ENCODE peak calls at places on chromosomes 6 and 20, in seven cellular contexts. H is Kasumi-1, F is natural killer cell, X is 8988T, V is Caki2, E is neural progenitor cell, T is GM04504. Z is an unnamed sample.

GRCh38 chr6:158793432-158793831 is 25.7 kb downstream of the EZR start:
- DNase-seq in H (peak), F (no peak), X (no peak), V (no peak), E (peak), T (no peak), Z (peak)

GRCh38 chr6:7391244-7391643 is 1.6 kb downstream of the RIOK1 start:
- DNase-seq in H (no peak), F (no peak), X (no peak), V (no peak), E (no peak), T (no peak), Z (no peak)

GRCh38 chr6:26097268-26097875 is 10.1 kb downstream of the HFE start:
- DNase-seq in H (peak), F (peak), X (no peak), V (peak), E (peak), T (no peak), Z (peak)

GRCh38 chr6:166629628-166630027 is 2.6 kb upstream of the RPS6KA2 start:
- DNase-seq in H (no peak), F (no peak), X (no peak), V (no peak), E (no peak), T (no peak), Z (no peak)

GRCh38 chr20:45506927-45507820 is 8.2 kb downstream of the SPINT3 start:
- DNase-seq in H (no peak), F (no peak), X (no peak), V (no peak), E (no peak), T (no peak), Z (no peak)

GRCh38 chr20:438581-439469 is 23.5 kb downstream of the TBC1D20 start:
- DNase-seq in H (peak), F (peak), X (no peak), V (no peak), E (no peak), T (no peak), Z (peak)

GRCh38 chr6:116446399-116446798 is 14.8 kb upstream of the CALHM6 start:
- DNase-seq in H (peak), F (no peak), X (no peak), V (peak), E (no peak), T (no peak), Z (no peak)

GRCh38 chr20:60649541-60649940 is 602.5 kb upstream of the CDH4 start:
- DNase-seq in H (no peak), F (no peak), X (no peak), V (no peak), E (no peak), T (no peak), Z (no peak)

GRCh38 chr20:45343867-45344721 is 4.1 kb downstream of the SDC4 start:
- DNase-seq in H (peak), F (no peak), X (peak), V (peak), E (no peak), T (peak), Z (peak)

GRCh38 chr6:138403801-138404665 is at the start of gene HEBP2:
- DNase-seq in H (peak), F (peak), X (peak), V (peak), E (peak), T (peak), Z (peak)

GRCh38 chr20:4949833-4950178 is 51.5 kb downstream of the SLC23A2 start:
- DNase-seq in H (peak), F (no peak), X (no peak), V (peak), E (peak), T (no peak), Z (peak)

GRCh38 chr6:52326540-52327364 is 35.2 kb upstream of the PAQR8 start:
- DNase-seq in H (no peak), F (no peak), X (no peak), V (peak), E (no peak), T (no peak), Z (no peak)

GRCh38 chr6:7139835-7140470 is 32.2 kb downstream of the RREB1 start:
- DNase-seq in H (no peak), F (no peak), X (no peak), V (no peak), E (no peak), T (no peak), Z (no peak)

GRCh38 chr6:106747139-106747538 is 117.8 kb downstream of the QRSL1 start:
- DNase-seq in H (no peak), F (no peak), X (no peak), V (no peak), E (no peak), T (no peak), Z (no peak)

GRCh38 chr6:160462551-160463109 is 114.5 kb downstream of the SLC22A3 start:
- DNase-seq in H (peak), F (peak), X (peak), V (peak), E (no peak), T (peak), Z (peak)

GRCh38 chr20:57791178-57791945 is 81.5 kb upstream of the PMEPA1 start:
- DNase-seq in H (no peak), F (no peak), X (no peak), V (no peak), E (no peak), T (no peak), Z (no peak)

GRCh38 chr6:69961251-69961650 is 94.9 kb downstream of the COL19A1 start:
- DNase-seq in H (no peak), F (no peak), X (no peak), V (no peak), E (no peak), T (no peak), Z (no peak)

GRCh38 chr6:45607818-45608217 is 230.1 kb upstream of the SUPT3H start:
- DNase-seq in H (no peak), F (no peak), X (no peak), V (no peak), E (no peak), T (no peak), Z (no peak)

GRCh38 chr6:112245511-112246203 is 8.7 kb downstream of the LAMA4 start:
- DNase-seq in H (no peak), F (no peak), X (no peak), V (no peak), E (no peak), T (peak), Z (peak)

GRCh38 chr6:168452685-168453377 is 11.8 kb downstream of the SMOC2 start:
- DNase-seq in H (no peak), F (no peak), X (no peak), V (no peak), E (no peak), T (no peak), Z (no peak)

GRCh38 chr20:19737025-19737424 is 21.0 kb upstream of the RIN2 start:
- DNase-seq in H (no peak), F (no peak), X (no peak), V (no peak), E (no peak), T (peak), Z (no peak)

GRCh38 chr6:45922728-45923351 is 92.8 kb downstream of the CLIC5 start:
- DNase-seq in H (peak), F (peak), X (no peak), V (peak), E (peak), T (peak), Z (peak)

GRCh38 chr6:42337985-42338572 is 113.6 kb downstream of the TRERF1 start:
- DNase-seq in H (no peak), F (no peak), X (no peak), V (no peak), E (no peak), T (no peak), Z (no peak)

GRCh38 chr6:137715589-137716045 is 151.4 kb upstream of the TNFAIP3 start:
- DNase-seq in H (no peak), F (no peak), X (no peak), V (no peak), E (no peak), T (no peak), Z (no peak)

GRCh38 chr6:36577298-36577697 is 16.9 kb upstream of the SRSF3 start:
- DNase-seq in H (no peak), F (no peak), X (peak), V (peak), E (no peak), T (peak), Z (no peak)

GRCh38 chr20:5719861-5720401 is 30.3 kb upstream of the SHLD1 start:
- DNase-seq in H (no peak), F (no peak), X (no peak), V (peak), E (no peak), T (no peak), Z (peak)

GRCh38 chr20:35134472-35134871 is 12.7 kb downstream of the EDEM2 start:
- DNase-seq in H (no peak), F (no peak), X (no peak), V (no peak), E (no peak), T (no peak), Z (peak)

GRCh38 chr6:111573118-111573883 is 32.4 kb downstream of the TRAF3IP2 start:
- DNase-seq in H (no peak), F (no peak), X (no peak), V (peak), E (peak), T (no peak), Z (peak)

GRCh38 chr6:33706136-33706725 is 5.3 kb downstream of the UQCC2 start:
- DNase-seq in H (no peak), F (no peak), X (no peak), V (no peak), E (no peak), T (no peak), Z (no peak)

GRCh38 chr20:64261138-64261537 is 5.6 kb downstream of the PCMTD2 start:
- DNase-seq in H (no peak), F (no peak), X (no peak), V (no peak), E (no peak), T (peak), Z (peak)

GRCh38 chr6:32837651-32838113 is 857 bp downstream of the TAP2 start:
- DNase-seq in H (no peak), F (no peak), X (no peak), V (no peak), E (no peak), T (no peak), Z (peak)

GRCh38 chr6:170254315-170255213 is 36.3 kb downstream of the DLL1 start:
- DNase-seq in H (no peak), F (no peak), X (no peak), V (no peak), E (no peak), T (no peak), Z (no peak)

GRCh38 chr6:139235666-139236065 is 56.1 kb downstream of the TXLNB start:
- DNase-seq in H (no peak), F (no peak), X (no peak), V (no peak), E (no peak), T (no peak), Z (no peak)

GRCh38 chr6:26575494-26575939 is 21.2 kb upstream of the ABT1 start:
- DNase-seq in H (no peak), F (no peak), X (no peak), V (no peak), E (peak), T (no peak), Z (no peak)

Z was measured in dermis blood vessel endothelial cell.